ENCODE peak calls at places on chromosomes 5 and 9, in five cellular contexts. One of them, this sample, is unnamed.

GRCh38 chr9:35510745-35511428 is 21.0 kb downstream of the RUSC2 start:
- DNase-seq in stimulated activated CD8-positive, alpha-beta memory T cell treated with anti-CD3 and anti-CD28 coated beads, Interleukin-15, amount 100 ng/mL, for 4 hours: no peak
- DNase-seq in upper lobe of right lung: no peak
- DNase-seq in H9: no peak
- DNase-seq in cerebellar cortex: peak
- DNase-seq in this sample: peak

GRCh38 chr5:133441166-133441815 is 171.1 kb downstream of the FSTL4 start:
- DNase-seq in cerebellar cortex: no peak
- DNase-seq in stimulated activated CD8-positive, alpha-beta memory T cell treated with anti-CD3 and anti-CD28 coated beads, Interleukin-15, amount 100 ng/mL, for 4 hours: no peak
- DNase-seq in upper lobe of right lung: no peak
- DNase-seq in H9: no peak
- DNase-seq in this sample: no peak

GRCh38 chr9:21533597-21533996 is 51.5 kb upstream of the IFNE start:
- DNase-seq in cerebellar cortex: no peak
- DNase-seq in stimulated activated CD8-positive, alpha-beta memory T cell treated with anti-CD3 and anti-CD28 coated beads, Interleukin-15, amount 100 ng/mL, for 4 hours: no peak
- DNase-seq in upper lobe of right lung: no peak
- DNase-seq in H9: no peak
- DNase-seq in this sample: no peak

GRCh38 chr5:17218353-17219005 is 1.0 kb downstream of the BASP1 start:
- DNase-seq in cerebellar cortex: peak
- DNase-seq in stimulated activated CD8-positive, alpha-beta memory T cell treated with anti-CD3 and anti-CD28 coated beads, Interleukin-15, amount 100 ng/mL, for 4 hours: no peak
- DNase-seq in upper lobe of right lung: peak
- DNase-seq in H9: no peak
- DNase-seq in this sample: peak

GRCh38 chr5:139649082-139649991 is 1.2 kb downstream of the CXXC5 start:
- DNase-seq in upper lobe of right lung: peak
- DNase-seq in cerebellar cortex: no peak
- DNase-seq in stimulated activated CD8-positive, alpha-beta memory T cell treated with anti-CD3 and anti-CD28 coated beads, Interleukin-15, amount 100 ng/mL, for 4 hours: no peak
- DNase-seq in H9: peak
- DNase-seq in this sample: peak

GRCh38 chr5:68054625-68055024 is 160.9 kb upstream of the PIK3R1 start:
- DNase-seq in upper lobe of right lung: no peak
- DNase-seq in stimulated activated CD8-positive, alpha-beta memory T cell treated with anti-CD3 and anti-CD28 coated beads, Interleukin-15, amount 100 ng/mL, for 4 hours: no peak
- DNase-seq in cerebellar cortex: no peak
- DNase-seq in H9: no peak
- DNase-seq in this sample: no peak

GRCh38 chr5:79236364-79236969 is 536 bp downstream of the JMY start:
- DNase-seq in stimulated activated CD8-positive, alpha-beta memory T cell treated with anti-CD3 and anti-CD28 coated beads, Interleukin-15, amount 100 ng/mL, for 4 hours: no peak
- DNase-seq in cerebellar cortex: peak
- DNase-seq in H9: no peak
- DNase-seq in upper lobe of right lung: peak
- DNase-seq in this sample: peak

GRCh38 chr5:37875051-37875787 is 35.4 kb upstream of the GDNF start:
- DNase-seq in upper lobe of right lung: no peak
- DNase-seq in cerebellar cortex: no peak
- DNase-seq in H9: no peak
- DNase-seq in stimulated activated CD8-positive, alpha-beta memory T cell treated with anti-CD3 and anti-CD28 coated beads, Interleukin-15, amount 100 ng/mL, for 4 hours: no peak
- DNase-seq in this sample: no peak

GRCh38 chr5:54993318-54993717 is 7.9 kb upstream of the ESM1 start:
- DNase-seq in H9: no peak
- DNase-seq in upper lobe of right lung: no peak
- DNase-seq in stimulated activated CD8-positive, alpha-beta memory T cell treated with anti-CD3 and anti-CD28 coated beads, Interleukin-15, amount 100 ng/mL, for 4 hours: no peak
- DNase-seq in cerebellar cortex: no peak
- DNase-seq in this sample: no peak

GRCh38 chr5:127562252-127562651 is 44.8 kb downstream of the PRRC1 start:
- DNase-seq in upper lobe of right lung: no peak
- DNase-seq in stimulated activated CD8-positive, alpha-beta memory T cell treated with anti-CD3 and anti-CD28 coated beads, Interleukin-15, amount 100 ng/mL, for 4 hours: no peak
- DNase-seq in H9: peak
- DNase-seq in cerebellar cortex: peak
- DNase-seq in this sample: no peak

GRCh38 chr9:27527702-27528277 is 1.8 kb downstream of the MOB3B start:
- DNase-seq in upper lobe of right lung: no peak
- DNase-seq in stimulated activated CD8-positive, alpha-beta memory T cell treated with anti-CD3 and anti-CD28 coated beads, Interleukin-15, amount 100 ng/mL, for 4 hours: no peak
- DNase-seq in cerebellar cortex: peak
- DNase-seq in H9: no peak
- DNase-seq in this sample: no peak

GRCh38 chr5:143402464-143403356 is 776 bp downstream of the NR3C1 start:
- DNase-seq in H9: peak
- DNase-seq in cerebellar cortex: peak
- DNase-seq in stimulated activated CD8-positive, alpha-beta memory T cell treated with anti-CD3 and anti-CD28 coated beads, Interleukin-15, amount 100 ng/mL, for 4 hours: no peak
- DNase-seq in upper lobe of right lung: peak
- DNase-seq in this sample: peak

GRCh38 chr9:128702949-128703615 is 779 bp downstream of the PKN3 start:
- DNase-seq in stimulated activated CD8-positive, alpha-beta memory T cell treated with anti-CD3 and anti-CD28 coated beads, Interleukin-15, amount 100 ng/mL, for 4 hours: no peak
- DNase-seq in upper lobe of right lung: peak
- DNase-seq in H9: peak
- DNase-seq in cerebellar cortex: no peak
- DNase-seq in this sample: peak